ENCODE peak calls at places on chromosomes 3 and 15, in four cellular contexts. E is IMR-90, J is Ammon's horn, S is stomach. Q is an unnamed sample.

GRCh38 chr15:57364282-57365007 is 11.9 kb upstream of the CGNL1 start:
- DNase-seq in E (peak; percentile 17), J (peak; percentile 64), S (no peak), Q (no peak)

GRCh38 chr15:81126887-81127286 is 7.2 kb upstream of the CFAP161 start:
- DNase-seq in E (peak; percentile 41), J (no peak), S (peak; percentile 64), Q (no peak)

GRCh38 chr3:136194409-136195257 is 1.5 kb downstream of the MSL2 start:
- DNase-seq in E (peak; percentile 23), J (no peak), S (peak; percentile 43), Q (peak; percentile 63)

GRCh38 chr15:68366314-68366713 is 65.6 kb downstream of the ITGA11 start:
- DNase-seq in E (no peak), J (no peak), S (no peak), Q (no peak)

GRCh38 chr15:57375827-57376694 is at the start of gene CGNL1:
- DNase-seq in E (no peak), J (no peak), S (peak; percentile 71), Q (peak; percentile 78)

GRCh38 chr15:40941078-40941527 is 12.0 kb downstream of the DLL4 start:
- DNase-seq in E (no peak), J (no peak), S (no peak), Q (no peak)

GRCh38 chr15:87355946-87356345 is 900.6 kb downstream of the NTRK3 start:
- DNase-seq in E (no peak), J (no peak), S (no peak), Q (no peak)

GRCh38 chr15:66007663-66008262 is 138.5 kb downstream of the RAB11A start:
- DNase-seq in E (no peak), J (no peak), S (no peak), Q (no peak)

GRCh38 chr3:143037867-143038266 is 36.5 kb downstream of the U2SURP start:
- DNase-seq in E (no peak), J (no peak), S (no peak), Q (no peak)

GRCh38 chr15:46416544-46416943 is 781.7 kb downstream of the SQOR start:
- DNase-seq in E (no peak), J (no peak), S (no peak), Q (no peak)

GRCh38 chr3:170076715-170077238 is 39.0 kb downstream of the GPR160 start:
- DNase-seq in E (peak; percentile 90), J (no peak), S (no peak), Q (no peak)

GRCh38 chr15:64561997-64562396 is 101.6 kb downstream of the ZNF609 start:
- DNase-seq in E (no peak), J (no peak), S (no peak), Q (no peak)

GRCh38 chr3:14564741-14565140 is 24.6 kb upstream of the GRIP2 start:
- DNase-seq in E (no peak), J (no peak), S (peak; percentile 64), Q (no peak)

GRCh38 chr3:158458464-158458863 is 112.5 kb upstream of the MLF1 start:
- DNase-seq in E (no peak), J (no peak), S (no peak), Q (no peak)

GRCh38 chr3:24222165-24222805 is 272.4 kb downstream of the THRB start:
- DNase-seq in E (no peak), J (no peak), S (no peak), Q (no peak)

GRCh38 chr3:12138044-12138443 is 20.7 kb downstream of the TIMP4 start:
- DNase-seq in E (peak; percentile 24), J (no peak), S (peak; percentile 33), Q (peak; percentile 52)

GRCh38 chr3:128226794-128227399 is 73.6 kb downstream of the EEFSEC start:
- DNase-seq in E (peak; percentile 7), J (peak; percentile 41), S (no peak), Q (no peak)

GRCh38 chr15:67180035-67180434 is 74.4 kb downstream of the AAGAB start:
- DNase-seq in E (no peak), J (no peak), S (no peak), Q (peak; percentile 43)

GRCh38 chr3:64003589-64003988 is 19.7 kb downstream of the PSMD6 start:
- DNase-seq in E (no peak), J (no peak), S (no peak), Q (no peak)

GRCh38 chr15:81939604-81940440 is 106.0 kb downstream of the MEX3B start:
- DNase-seq in E (peak; percentile 81), J (no peak), S (no peak), Q (no peak)

GRCh38 chr3:134937256-134938023 is 142.4 kb downstream of the EPHB1 start:
- DNase-seq in E (no peak), J (peak; percentile 29), S (no peak), Q (no peak)

GRCh38 chr3:40229411-40229810 is 80.1 kb upstream of the EIF1B start:
- DNase-seq in E (no peak), J (peak; percentile 29), S (no peak), Q (no peak)

GRCh38 chr15:51096976-51097375 is 2.3 kb upstream of the TNFAIP8L3 start:
- DNase-seq in E (no peak), J (no peak), S (no peak), Q (no peak)

GRCh38 chr3:11803977-11804903 is 42.4 kb downstream of the TAMM41 start:
- DNase-seq in E (peak; percentile 55), J (peak; percentile 67), S (peak; percentile 42), Q (no peak)

GRCh38 chr3:79534732-79535131 is 233.1 kb downstream of the ROBO1 start:
- DNase-seq in E (no peak), J (no peak), S (no peak), Q (no peak)

GRCh38 chr3:12727481-12727880 is 31.6 kb downstream of the TMEM40 start:
- DNase-seq in E (no peak), J (no peak), S (no peak), Q (no peak)

GRCh38 chr15:52256366-52256765 is 39.2 kb downstream of the MYO5C start:
- DNase-seq in E (peak; percentile 80), J (peak; percentile 83), S (peak; percentile 74), Q (peak; percentile 66)

GRCh38 chr15:59611277-59612260 is at the start of gene GCNT3:
- DNase-seq in E (peak; percentile 12), J (no peak), S (no peak), Q (no peak)

GRCh38 chr3:127741690-127742089 is 68.9 kb downstream of the ABTB1 start:
- DNase-seq in E (no peak), J (no peak), S (no peak), Q (no peak)

GRCh38 chr3:46670000-46670890 is 23.2 kb downstream of the ALS2CL start:
- DNase-seq in E (no peak), J (no peak), S (peak; percentile 13), Q (peak; percentile 35)

GRCh38 chr15:85030301-85031049 is 48.8 kb downstream of the PDE8A start:
- DNase-seq in E (peak; percentile 38), J (no peak), S (no peak), Q (no peak)

GRCh38 chr3:107578091-107578490 is 55.3 kb downstream of the BBX start:
- DNase-seq in E (no peak), J (no peak), S (no peak), Q (no peak)

GRCh38 chr3:95319921-95320494 is 1257.1 kb downstream of the NSUN3 start:
- DNase-seq in E (no peak), J (no peak), S (no peak), Q (no peak)

GRCh38 chr3:193972816-193973215 is 163.1 kb upstream of the HES1 start:
- DNase-seq in E (no peak), J (no peak), S (no peak), Q (no peak)